ENCODE peak calls at places on chromosomes 16 and 17, in seven cellular contexts. V is stimulated activated CD4-positive, alpha-beta T cell treated with anti-CD3 and anti-CD28 coated beads, Interleukin-1b, Interleukin-23, amount 100 ng/mL, for 24 hours; F is IMR-90; P is activated CD4-positive, CD25-positive, alpha-beta regulatory T cell; M is Caki2; Z is H1; J is T-helper 17 cell. L is an unnamed sample.

GRCh38 chr16:69319826-69320730 is 8.9 kb downstream of the VPS4A start:
- DNase-seq in M (no peak), P (no peak), J (no peak), V (no peak), Z (no peak), F (no peak), L (no peak)

GRCh38 chr17:67751101-67752074 is 33.7 kb downstream of the NOL11 start:
- DNase-seq in V (no peak), M (no peak), F (no peak), J (no peak), P (no peak), Z (no peak), L (no peak)

GRCh38 chr17:1966274-1967086 is 58.7 kb downstream of the RTN4RL1 start:
- DNase-seq in P (no peak), F (no peak), Z (no peak), J (no peak), V (no peak), M (no peak), L (no peak)

GRCh38 chr17:19292377-19292711 is 55.2 kb downstream of the EPN2 start:
- DNase-seq in V (no peak), F (no peak), M (no peak), P (no peak), J (no peak), Z (no peak), L (no peak)

GRCh38 chr17:83136156-83136555 is 56.7 kb downstream of the METRNL start:
- DNase-seq in J (no peak), V (no peak), M (no peak), Z (no peak), P (no peak), F (no peak), L (no peak)

GRCh38 chr17:18041776-18042175 is 2.6 kb downstream of the GID4 start:
- DNase-seq in M (no peak), V (no peak), F (peak), Z (no peak), P (no peak), J (no peak), L (peak)

GRCh38 chr16:88883117-88883895 is 16.8 kb upstream of the PABPN1L start:
- DNase-seq in M (peak), P (no peak), F (no peak), J (no peak), V (no peak), Z (no peak), L (no peak)

GRCh38 chr16:81493755-81494433 is 49.3 kb downstream of the CMIP start:
- DNase-seq in V (peak), Z (peak), F (peak), M (peak), J (no peak), P (no peak), L (peak)

GRCh38 chr17:64377769-64378282 is 12.8 kb downstream of the PECAM1 start:
- DNase-seq in P (no peak), F (peak), M (no peak), V (no peak), Z (no peak), J (no peak), L (peak)

GRCh38 chr17:75783069-75783783 is 1.4 kb upstream of the UNK start:
- DNase-seq in J (no peak), Z (no peak), M (peak), F (peak), V (no peak), P (no peak), L (peak)

GRCh38 chr16:3480901-3481695 is 14.2 kb downstream of the C16orf90 start:
- DNase-seq in V (no peak), Z (peak), F (no peak), M (no peak), P (no peak), J (no peak), L (no peak)

GRCh38 chr17:4808378-4808767 is 1.4 kb downstream of the PLD2 start:
- DNase-seq in F (no peak), V (no peak), P (no peak), Z (no peak), J (no peak), M (no peak), L (no peak)

GRCh38 chr17:83155128-83156081 is 76.0 kb downstream of the METRNL start:
- DNase-seq in Z (no peak), M (no peak), J (no peak), V (no peak), P (no peak), F (peak), L (peak)

GRCh38 chr16:69469807-69470561 is 45.6 kb downstream of the CYB5B start:
- DNase-seq in F (no peak), V (no peak), J (no peak), M (no peak), P (no peak), Z (no peak), L (no peak)

GRCh38 chr16:9068886-9069285 is 22.6 kb upstream of the HAPSTR1 start:
- DNase-seq in M (no peak), Z (no peak), J (no peak), V (no peak), P (no peak), F (no peak), L (no peak)

GRCh38 chr17:37450090-37450489 is 39.6 kb upstream of the DUSP14 start:
- DNase-seq in Z (no peak), J (no peak), F (peak), M (no peak), P (no peak), V (no peak), L (no peak)

GRCh38 chr17:37813753-37814152 is 68.9 kb upstream of the HNF1B start:
- DNase-seq in Z (no peak), V (no peak), J (no peak), M (peak), F (peak), P (no peak), L (peak)

GRCh38 chr16:68083861-68084503 is 1.2 kb upstream of the NFATC3 start:
- DNase-seq in J (no peak), M (no peak), F (peak), V (no peak), Z (no peak), P (no peak), L (peak)

GRCh38 chr17:50920041-50920410 is 53.9 kb upstream of the TOB1 start:
- DNase-seq in J (no peak), P (no peak), M (no peak), V (no peak), F (no peak), Z (no peak), L (no peak)

GRCh38 chr16:67277294-67277998 is 1.9 kb upstream of the PLEKHG4 start:
- DNase-seq in J (no peak), F (peak), Z (no peak), V (no peak), M (peak), P (no peak), L (peak)

GRCh38 chr17:62875296-62875695 is 67.2 kb upstream of the MARCHF10 start:
- DNase-seq in Z (no peak), J (no peak), P (no peak), F (no peak), V (no peak), M (no peak), L (no peak)

GRCh38 chr16:84928679-84929420 is 82.5 kb downstream of the ZDHHC7 start:
- DNase-seq in Z (no peak), V (no peak), M (no peak), F (peak), J (no peak), P (no peak), L (peak)

GRCh38 chr16:1996175-1996574 is 6.4 kb downstream of the SYNGR3 start:
- DNase-seq in P (no peak), Z (no peak), F (no peak), J (no peak), M (peak), V (no peak), L (no peak)

GRCh38 chr16:52271088-52271487 is 275.9 kb downstream of the TOX3 start:
- DNase-seq in F (no peak), M (no peak), V (no peak), J (no peak), Z (no peak), P (no peak), L (no peak)

L was measured in choroid plexus epithelial cell.